ENCODE peak calls at places on chromosomes 7 and 10, in four cellular contexts. F is AG20443; D is stimulated activated CD4-positive, alpha-beta T cell treated with anti-CD3 and anti-CD28 coated beads, Interleukin-12 subunit alpha, Interleukin-12 subunit beta, amount 100 ng/mL, for 48 hours; T is amygdala. P is an unnamed sample.
A peak's percentile ranks its signal among the peaks of the same experiment; 100 is the strongest.

GRCh38 chr10:34295142-34295548 is 520.0 kb downstream of the PARD3 start:
- DNase-seq in F (no peak), D (no peak), T (no peak), P (no peak)

GRCh38 chr10:116169782-116170181 is 103.2 kb downstream of the GFRA1 start:
- DNase-seq in F (no peak), D (no peak), T (no peak), P (no peak)

GRCh38 chr10:71774916-71775702 is 1.8 kb upstream of the VSIR start:
- DNase-seq in F (no peak), D (no peak), T (no peak), P (no peak)

GRCh38 chr7:54932818-54933543 is 85.8 kb upstream of the EGFR start:
- DNase-seq in F (peak; percentile 89), D (no peak), T (peak; percentile 21), P (peak; percentile 31)

GRCh38 chr7:113774182-113774807 is 144.5 kb downstream of the PPP1R3A start:
- DNase-seq in F (peak; percentile 47), D (no peak), T (no peak), P (no peak)

GRCh38 chr10:88411772-88412349 is 171.3 kb downstream of the RNLS start:
- DNase-seq in F (peak; percentile 10), D (no peak), T (no peak), P (no peak)

GRCh38 chr7:105345003-105345402 is 43.7 kb downstream of the SRPK2 start:
- DNase-seq in F (no peak), D (no peak), T (no peak), P (no peak)

GRCh38 chr7:112646787-112647186 is 143.4 kb downstream of the TMEM168 start:
- DNase-seq in F (no peak), D (no peak), T (no peak), P (no peak)

GRCh38 chr7:156282816-156283215 is 357.8 kb upstream of the RNF32 start:
- DNase-seq in F (no peak), D (no peak), T (no peak), P (no peak)